ENCODE peak calls at places on chromosomes 13 and 19, in nine cellular contexts. K, C, L, E, V, T, I, S and Q are unnamed samples.

GRCh38 chr13:107807306-107808073 is 407.8 kb downstream of the LIG4 start:
- DNase-seq in S (no peak), E (no peak), K (no peak), I (no peak), L (no peak), T (no peak), C (no peak), V (no peak), Q (no peak)

GRCh38 chr13:36986462-36987240 is 12.5 kb downstream of the ALG5 start:
- DNase-seq in T (no peak), S (no peak), K (no peak), C (no peak), L (no peak), E (no peak), I (no peak), V (no peak), Q (no peak)

GRCh38 chr19:55487884-55488687 is at the start of gene SSC5D:
- DNase-seq in L (peak; percentile 90), I (peak; percentile 87), S (no peak), T (no peak), K (no peak), C (peak; percentile 71), E (no peak), V (peak; percentile 65), Q (no peak)

GRCh38 chr13:44934724-44935123 is 54.5 kb downstream of the NUFIP1 start:
- DNase-seq in C (peak; percentile 49), L (no peak), V (no peak), K (no peak), S (no peak), T (no peak), I (no peak), E (no peak), Q (no peak)

GRCh38 chr19:3434630-3435553 is 45.4 kb downstream of the SMIM24 start:
- DNase-seq in V (peak; percentile 99), C (peak; percentile 93), K (peak; percentile 96), I (peak; percentile 99), S (peak; percentile 87), L (peak; percentile 98), T (peak; percentile 95), E (peak; percentile 93), Q (peak; percentile 98)

GRCh38 chr13:97879646-97880297 is 73.7 kb upstream of the IPO5 start:
- DNase-seq in L (no peak), S (no peak), T (no peak), V (no peak), I (no peak), E (no peak), K (no peak), C (peak; percentile 80), Q (no peak)

GRCh38 chr19:3243851-3244700 is 19.6 kb downstream of the CELF5 start:
- DNase-seq in C (peak; percentile 56), T (peak; percentile 27), V (no peak), I (no peak), S (no peak), E (no peak), L (no peak), K (no peak), Q (no peak)

GRCh38 chr13:40094056-40094455 is 438.6 kb downstream of the COG6 start:
- DNase-seq in V (no peak), L (no peak), E (no peak), S (no peak), K (no peak), I (no peak), T (no peak), C (peak; percentile 8), Q (no peak)

GRCh38 chr19:3046621-3047306 is 15.5 kb downstream of the TLE5 start:
- DNase-seq in C (peak; percentile 55), L (peak; percentile 89), K (no peak), T (no peak), E (no peak), I (peak; percentile 90), S (peak; percentile 39), V (no peak), Q (peak; percentile 49)

GRCh38 chr13:41613984-41614581 is 156.7 kb downstream of the RGCC start:
- DNase-seq in L (peak; percentile 74), T (no peak), V (peak; percentile 68), S (no peak), K (peak; percentile 66), E (peak; percentile 27), I (peak; percentile 55), C (peak; percentile 95), Q (peak; percentile 52)

GRCh38 chr19:44806271-44806670 is 2.6 kb upstream of the BCAM start:
- DNase-seq in V (no peak), T (no peak), S (no peak), L (no peak), I (no peak), C (no peak), K (no peak), E (no peak), Q (no peak)

GRCh38 chr19:38852231-38853044 is 2.7 kb upstream of the HNRNPL start:
- DNase-seq in T (peak; percentile 56), L (peak; percentile 85), C (peak; percentile 60), I (peak; percentile 92), E (peak; percentile 77), V (peak; percentile 84), K (peak; percentile 69), S (peak; percentile 51), Q (peak; percentile 75)

GRCh38 chr13:110702591-110703526 is 3.1 kb downstream of the CARS2 start:
- DNase-seq in S (no peak), E (no peak), I (no peak), K (no peak), T (no peak), V (peak; percentile 82), C (peak; percentile 61), L (peak; percentile 50), Q (no peak)

GRCh38 chr19:55632463-55632834 is 8.1 kb upstream of the ZNF784 start:
- DNase-seq in V (peak; percentile 73), I (no peak), T (peak; percentile 95), C (peak; percentile 97), K (peak; percentile 44), L (peak; percentile 96), S (peak; percentile 100), E (no peak), Q (peak; percentile 68)

GRCh38 chr19:3692141-3693029 is 7.9 kb downstream of the PIP5K1C start:
- DNase-seq in L (no peak), S (no peak), V (no peak), E (no peak), K (no peak), I (no peak), C (no peak), T (no peak), Q (no peak)

GRCh38 chr19:42487025-42487797 is 41.1 kb downstream of the CEACAM1 start:
- DNase-seq in T (no peak), S (no peak), C (no peak), V (no peak), L (no peak), I (no peak), E (no peak), K (no peak), Q (no peak)

GRCh38 chr19:42488783-42489521 is 39.3 kb downstream of the CEACAM1 start:
- DNase-seq in K (no peak), L (no peak), C (no peak), I (no peak), T (no peak), V (no peak), S (no peak), E (no peak), Q (no peak)

DNA sequence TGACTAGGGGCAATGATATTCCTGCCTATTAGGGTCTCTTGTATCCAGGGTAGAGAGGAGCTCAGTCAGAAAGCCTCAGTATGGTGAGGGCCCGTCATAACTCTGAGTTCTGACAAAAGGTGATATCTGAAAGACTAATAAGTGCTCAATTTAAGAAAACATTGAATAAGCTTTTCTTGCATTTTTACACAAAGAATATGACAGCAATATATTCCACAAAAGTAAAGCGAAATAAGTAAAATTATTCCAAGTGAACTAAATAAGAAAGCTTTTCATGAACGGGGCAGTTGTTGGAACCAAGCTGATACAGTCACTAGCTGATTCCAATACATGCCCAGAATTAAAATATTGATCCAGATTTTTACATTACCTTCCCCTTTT is 40.5 kb downstream of the CEACAM1 start:
- DNase-seq in L (no peak), I (no peak), C (no peak), S (no peak), V (no peak), T (no peak), E (no peak), K (no peak), Q (no peak)
- H3K4me1 ChIP-seq in L (no peaks in the 10 kb centered on the region), I (no peaks in the 10 kb centered on the region), C (no peaks in the 10 kb centered on the region), S (no peaks in the 10 kb centered on the region), V (no peaks in the 10 kb centered on the region), T (no peaks in the 10 kb centered on the region), E (no peaks in the 10 kb centered on the region), K (no peaks in the 10 kb centered on the region), Q (no peaks in the 10 kb centered on the region)

DNA sequence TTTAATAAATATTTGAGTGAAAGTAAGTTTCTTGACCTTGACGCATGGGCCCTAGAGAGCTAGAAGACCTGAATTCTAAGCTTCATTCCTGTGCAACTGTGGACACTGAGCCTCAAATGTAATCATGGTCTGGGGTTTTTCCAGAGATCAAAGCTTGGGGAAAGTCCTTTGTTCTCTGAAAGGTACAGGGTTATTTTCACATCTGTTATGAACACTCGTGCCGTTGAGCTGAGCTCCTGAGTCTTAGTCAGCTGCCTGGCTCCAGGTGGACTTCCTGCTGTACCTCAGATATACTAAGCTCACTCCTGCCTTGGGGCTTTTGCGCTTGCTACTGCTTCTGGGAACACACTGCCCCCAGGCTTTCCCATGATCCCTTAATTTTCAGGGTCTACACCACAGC is 7.5 kb upstream of the ZBTB32 start:
- DNase-seq in K (no peak), C (no peak), T (no peak), E (no peak), I (no peak), S (no peak), V (no peak), L (no peak), Q (no peak)
- H3K27ac ChIP-seq in K (no peak overlapping the region), C (no peak overlapping the region), T (no peak overlapping the region), E (no peak overlapping the region), I (no peak overlapping the region), S (no peak overlapping the region), V (no peak overlapping the region), L (no peak overlapping the region), Q (no peak overlapping the region)

DNA sequence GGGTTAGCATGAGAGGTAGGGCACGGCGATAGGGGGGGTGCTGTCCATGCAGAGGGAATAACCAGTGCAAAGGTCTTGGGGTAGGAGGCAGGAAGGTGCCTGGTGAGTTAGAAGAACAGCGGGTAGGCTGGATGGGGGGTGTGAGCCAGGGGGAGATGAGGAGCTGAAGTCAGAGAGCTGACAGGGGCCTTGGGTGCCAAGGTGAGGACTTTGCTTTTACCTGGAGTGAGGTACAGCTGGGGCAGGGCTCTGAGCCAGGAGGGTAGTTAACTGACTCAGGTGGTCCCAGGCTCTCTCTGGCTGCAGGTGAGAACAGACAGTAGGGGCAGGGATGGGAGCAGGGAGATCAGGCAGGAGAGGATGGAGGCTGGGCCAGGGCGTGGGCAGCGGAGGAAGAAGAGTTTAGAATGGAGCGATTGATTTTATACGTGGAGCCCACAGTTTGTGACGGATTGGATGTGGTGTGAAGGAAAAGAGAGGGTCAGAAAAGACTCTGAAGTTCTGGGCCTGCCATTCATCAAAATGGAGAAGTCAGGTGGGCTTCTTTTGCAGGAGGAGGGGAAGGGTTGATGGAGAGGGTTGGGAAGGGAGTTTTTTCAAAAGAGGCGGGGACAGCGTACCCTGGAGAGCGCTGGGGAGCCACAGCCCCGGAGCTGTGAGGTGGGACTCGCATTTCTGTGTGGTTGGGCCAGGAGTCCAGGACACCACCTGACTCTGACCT is 1.2 kb upstream of the GRAMD1A start:
- DNase-seq in S (no peak), C (no peak), E (no peak), I (peak; percentile 67), L (no peak), K (no peak), T (no peak), V (peak; percentile 39), Q (peak; percentile 41)
- H3K4me1 ChIP-seq in S (no peaks in the 10 kb centered on the region), C (peaks cover 5% of the 10 kb centered on the region), E (no peaks in the 10 kb centered on the region), I (peaks cover 14% of the 10 kb centered on the region), L (no peaks in the 10 kb centered on the region), K (peaks cover 91% of the 10 kb centered on the region), T (peaks cover 80% of the 10 kb centered on the region), V (peaks cover 15% of the 10 kb centered on the region), Q (peaks cover 87% of the 10 kb centered on the region)

GRCh38 chr13:45989607-45990006 is 62.9 kb downstream of the ZC3H13 start:
- DNase-seq in E (no peak), S (no peak), I (no peak), C (peak; percentile 91), K (no peak), L (no peak), T (no peak), V (no peak), Q (no peak)
- H3K27ac ChIP-seq in E (no peak overlapping the region), S (no peak overlapping the region), I (no peak overlapping the region), C (no peak overlapping the region), K (no peak overlapping the region), L (no peak overlapping the region), T (no peak overlapping the region), V (no peak overlapping the region), Q (no peak overlapping the region)